ENCODE peak calls at places on chromosomes 12 and 14, in four cellular contexts. G is GM12878, M is K562, L is HepG2. R is an unnamed sample.

GRCh38 chr12:56115329-56115728 is 1.1 kb upstream of the RPL41 start:
- DNase-seq in M (no peak), L (no peak), G (no peak), R (peak; percentile 42)

GRCh38 chr14:21822109-21822508 is 148.5 kb upstream of the OR4E1 start:
- DNase-seq in M (no peak), L (no peak), G (no peak), R (no peak)

GRCh38 chr14:68874746-68875155 is 81.9 kb upstream of the ZFP36L1 start:
- DNase-seq in G (no peak), L (no peak), M (no peak), R (no peak)

GRCh38 chr12:55703976-55704761 is 3.5 kb downstream of the ITGA7 start:
- DNase-seq in G (no peak), L (no peak), M (no peak), R (no peak)

GRCh38 chr14:45526715-45527549 is 273.9 kb upstream of the MIS18BP1 start:
- DNase-seq in M (peak; percentile 5), G (peak; percentile 1), L (peak; percentile 63), R (peak; percentile 85)

GRCh38 chr12:44509471-44509870 is 366.6 kb downstream of the NELL2 start:
- DNase-seq in G (no peak), L (no peak), M (no peak), R (peak; percentile 7)

GRCh38 chr12:105921872-105922669 is 216.7 kb downstream of the NUAK1 start:
- DNase-seq in L (no peak), M (no peak), G (no peak), R (no peak)

GRCh38 chr14:44029933-44030332 is 477.1 kb downstream of the FSCB start:
- DNase-seq in G (no peak), L (no peak), M (no peak), R (no peak)

GRCh38 chr14:69475194-69475818 is 9.2 kb upstream of the PLEKHD1 start:
- DNase-seq in G (no peak), M (no peak), L (peak; percentile 19), R (peak; percentile 65)

GRCh38 chr12:6332459-6332858 is 9.4 kb downstream of the TNFRSF1A start:
- DNase-seq in G (no peak), M (no peak), L (no peak), R (no peak)
- TF ChIP-seq CREB1 in G (no peak), M (no peak), L (no peak), R (no peak)

GRCh38 chr14:95331708-95332408 is 12.2 kb upstream of the CLMN start:
- DNase-seq in M (no peak), G (no peak), L (no peak), R (no peak)
- TF ChIP-seq REST in M (no peak), G (no peak), L (no peak), R (no peak)

DNA sequence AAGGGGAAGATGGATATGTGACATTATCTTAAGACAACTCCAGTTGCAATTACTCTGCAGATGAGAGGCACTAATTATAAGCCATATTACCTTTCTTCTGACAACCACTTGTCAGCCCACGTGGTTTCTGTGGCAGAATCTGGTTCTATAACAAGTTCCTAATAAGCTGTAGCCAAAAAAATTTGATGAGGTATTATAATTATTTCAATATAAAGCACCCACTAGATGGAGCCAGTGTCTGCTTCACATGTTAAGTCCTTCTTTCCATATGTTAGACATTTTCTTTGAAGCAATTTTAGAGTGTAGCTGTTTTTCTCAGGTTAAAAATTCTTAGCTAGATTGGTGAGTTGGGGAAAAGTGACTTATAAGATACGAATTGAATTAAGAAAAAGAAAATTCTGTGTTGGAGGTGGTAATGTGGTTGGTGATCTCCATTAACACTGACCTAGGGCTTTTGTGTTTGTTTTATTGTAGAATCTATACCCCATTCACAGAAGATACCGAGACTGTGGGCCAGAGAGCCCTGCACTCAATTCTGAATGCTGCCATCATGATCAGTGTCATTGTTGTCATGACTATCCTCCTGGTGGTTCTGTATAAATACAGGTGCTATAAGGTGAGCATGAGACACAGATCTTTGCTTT is 36.9 kb downstream of the PSEN1 start:
- DNase-seq in G (no peak), M (no peak), L (peak; percentile 24), R (peak; percentile 37)
- TF ChIP-seq CREB1 in G (no peak), M (no peak), L (no peak), R (no peak)

DNA sequence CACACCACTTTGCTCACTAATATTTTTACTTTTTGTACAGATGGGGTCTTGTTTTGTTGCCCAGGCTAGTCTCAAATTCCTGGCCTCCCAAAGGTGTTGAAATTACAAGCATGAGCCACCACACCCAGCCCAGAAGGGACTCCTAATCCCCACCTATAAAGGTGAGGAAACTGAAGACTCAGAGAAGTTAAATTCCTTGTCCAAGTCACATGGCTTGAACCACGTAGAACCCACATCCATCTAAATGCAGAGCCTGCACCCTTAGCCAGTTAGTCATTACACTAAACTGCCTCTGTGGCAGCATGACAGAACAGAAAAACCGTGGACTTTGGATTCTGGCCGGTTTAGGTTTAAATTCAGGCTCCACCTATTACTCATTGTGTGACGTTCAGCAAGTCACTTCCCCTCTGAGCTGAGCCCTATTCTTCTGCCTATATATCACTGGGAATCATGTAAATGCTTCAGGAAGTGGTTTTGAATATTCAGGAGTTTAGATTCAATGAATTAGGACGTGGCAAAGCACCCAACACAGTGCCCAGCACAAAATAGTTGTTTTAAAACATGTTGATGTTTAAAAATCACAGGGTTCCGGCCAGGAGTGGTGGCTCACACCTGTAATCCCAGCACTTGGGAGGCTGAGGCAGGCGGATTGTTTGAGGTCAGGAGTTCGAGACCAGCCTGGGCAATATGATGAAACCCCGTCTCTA is 3.0 kb upstream of the CORO1C start:
- DNase-seq in G (peak; percentile 42), M (no peak), L (peak; percentile 98), R (peak; percentile 28)
- TF ChIP-seq REST in G (no peak), M (no peak), L (no peak), R (no peak)

DNA sequence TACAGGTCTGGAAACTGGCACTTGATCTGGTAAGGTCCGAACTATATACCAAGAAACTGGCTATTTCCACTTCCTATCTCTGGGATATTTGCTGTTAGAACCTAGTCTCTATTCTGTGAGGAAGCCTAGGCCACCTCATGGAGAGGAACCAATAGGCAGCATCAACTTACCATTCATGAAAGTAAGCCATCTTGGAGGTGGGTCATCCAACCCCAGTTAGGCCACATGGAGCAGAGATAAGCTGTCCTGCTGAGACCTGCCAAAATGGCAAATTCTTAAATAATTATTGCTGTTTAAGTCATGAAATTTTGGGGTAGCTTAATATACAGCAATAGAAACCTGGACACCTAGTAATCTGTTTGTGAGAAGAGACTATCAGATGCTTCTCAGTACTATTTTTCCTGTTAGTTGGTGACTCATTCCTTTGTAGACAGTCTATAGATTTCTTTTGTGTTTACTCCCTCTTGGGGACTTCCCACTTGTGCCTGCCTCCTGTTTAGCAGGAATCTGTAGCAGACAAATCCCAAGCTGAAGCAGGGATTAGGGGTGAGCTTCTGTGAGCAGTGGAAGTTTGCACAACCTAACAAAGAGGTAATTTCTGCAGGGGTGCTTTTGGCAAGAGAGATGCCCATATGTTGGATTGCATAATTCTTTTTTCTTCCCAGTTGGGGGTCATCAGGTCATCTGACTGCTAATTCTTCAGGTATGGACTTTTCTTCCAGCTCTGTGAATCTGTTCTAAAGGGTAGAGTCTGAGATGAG is 136.8 kb downstream of the IGF1 start:
- DNase-seq in M (no peak), L (peak; percentile 35), G (no peak), R (no peak)
- TF ChIP-seq CREB1 in M (no peak), L (peak; percentile 35), G (no peak), R (no peak)

DNA sequence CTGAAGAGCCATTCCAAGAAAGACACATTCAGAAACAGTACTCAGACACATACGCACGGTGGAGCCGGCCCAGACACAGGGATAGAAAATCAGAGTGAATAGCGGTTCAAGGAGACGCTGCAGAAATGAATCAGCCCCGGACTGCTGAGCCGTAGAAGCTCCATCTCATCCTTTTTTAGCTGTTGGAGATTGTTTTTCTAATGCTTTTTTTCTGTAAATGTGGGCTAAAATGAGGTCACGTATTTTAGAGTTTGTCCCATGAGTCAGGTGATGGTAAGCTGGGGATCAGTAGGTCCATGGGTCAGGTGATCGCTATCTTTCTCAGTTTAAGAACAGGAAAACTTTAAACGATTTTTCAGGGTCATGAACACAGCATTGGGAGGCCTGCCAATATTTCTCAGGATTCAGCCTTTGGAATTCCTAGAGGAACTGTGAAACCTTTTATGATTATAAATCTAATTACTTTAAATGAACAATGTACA is 202.4 kb downstream of the ITPR2 start:
- DNase-seq in L (peak; percentile 72), M (no peak), G (no peak), R (no peak)
- TF ChIP-seq REST in L (no peak), M (no peak), G (no peak), R (no peak)

GRCh38 chr12:102406033-102406584 is 74.3 kb downstream of the IGF1 start:
- DNase-seq in M (no peak), L (no peak), G (peak; percentile 77), R (no peak)
- TF ChIP-seq CREB1 in M (no peak), L (no peak), G (peak; percentile 26), R (no peak)

GRCh38 chr14:64198486-64198885 is 95.7 kb downstream of the ESR2 start:
- DNase-seq in G (no peak), L (no peak), M (no peak), R (no peak)

GRCh38 chr14:64195194-64195593 is 99.0 kb downstream of the ESR2 start:
- DNase-seq in L (no peak), G (peak; percentile 32), M (no peak), R (no peak)

GRCh38 chr14:64196026-64196425 is 98.1 kb downstream of the ESR2 start:
- DNase-seq in L (no peak), M (no peak), G (no peak), R (no peak)

GRCh38 chr14:64198021-64198420 is 96.2 kb downstream of the ESR2 start:
- DNase-seq in M (no peak), L (no peak), G (no peak), R (no peak)

GRCh38 chr14:64196668-64197411 is 97.3 kb downstream of the ESR2 start:
- DNase-seq in G (no peak), L (no peak), M (no peak), R (peak; percentile 77)
- TF ChIP-seq REST in G (no peak), L (no peak), M (no peak), R (no peak)

R was measured in GM23338.